ENCODE peak calls at places on chromosomes 7 and 10, in seven cellular contexts. L is NCI-H748 treated with DMSO at 0.1 percent for 48 hours, H is lung, S is cardiac muscle cell, X is activated T-cell treated with anti-CD3 and anti-CD28 coated beads for 1 hour, W is NCI-H1417 treated with DMSO at 0.1 percent for 48 hours, K is iPS-NIHi11. N is an unnamed sample.

GRCh38 chr10:131079314-131079713 is 232.2 kb downstream of the TCERG1L start:
- DNase-seq in L (no peak), H (no peak), S (no peak), X (no peak), W (no peak), K (no peak), N (no peak)

GRCh38 chr10:100157140-100157539 is 28.7 kb downstream of the ERLIN1 start:
- DNase-seq in L (no peak), H (no peak), S (no peak), X (no peak), W (no peak), K (no peak), N (no peak)

GRCh38 chr10:100229819-100230422 is 525 bp upstream of the CHUK start:
- DNase-seq in L (no peak), H (no peak), S (no peak), X (no peak), W (no peak), K (no peak), N (no peak)

GRCh38 chr10:121267236-121268003 is 330.8 kb downstream of the FGFR2 start:
- DNase-seq in L (no peak), H (no peak), S (no peak), X (no peak), W (no peak), K (no peak), N (no peak)

GRCh38 chr10:28533315-28533564 is 322 bp downstream of the WAC start:
- DNase-seq in L (peak), H (no peak), S (no peak), X (no peak), W (no peak), K (no peak), N (no peak)

GRCh38 chr7:72078301-72078700 is 333.8 kb downstream of the CALN1 start:
- DNase-seq in L (no peak), H (no peak), S (no peak), X (no peak), W (no peak), K (no peak), N (no peak)

GRCh38 chr7:69896100-69896499 is 297.8 kb downstream of the AUTS2 start:
- DNase-seq in L (no peak), H (no peak), S (no peak), X (no peak), W (no peak), K (no peak), N (no peak)

GRCh38 chr10:102603946-102604345 is 40.3 kb upstream of the TRIM8 start:
- DNase-seq in L (no peak), H (no peak), S (peak), X (no peak), W (no peak), K (no peak), N (no peak)

GRCh38 chr10:32143302-32143847 is 87.2 kb upstream of the KIF5B start:
- DNase-seq in L (no peak), H (no peak), S (no peak), X (no peak), W (no peak), K (no peak), N (no peak)